ENCODE peak calls at places on chromosomes 11 and 22, in five cellular contexts. N is midbrain; G is effector memory CD8-positive, alpha-beta T cell; Z is nucleus accumbens; T is activated CD4-positive, alpha-beta T cell treated with anti-CD3 and anti-CD28 coated beads for 48 hours. L is an unnamed sample.
A peak's percentile ranks its signal among the peaks of the same experiment; 100 is the strongest.

GRCh38 chr11:8267831-8268529 is 4.3 kb upstream of the LMO1 start:
- DNase-seq in T (peak; percentile 21), G (no peak), Z (no peak), N (no peak), L (no peak)

GRCh38 chr11:94731921-94732601 is 36.1 kb upstream of the AMOTL1 start:
- DNase-seq in G (no peak), T (no peak), N (no peak), Z (no peak), L (no peak)

GRCh38 chr22:32837142-32837541 is 35.6 kb downstream of the TIMP3 start:
- DNase-seq in N (no peak), Z (no peak), T (no peak), G (no peak), L (no peak)

GRCh38 chr22:31753005-31753633 is 700 bp upstream of the DEPDC5 start:
- DNase-seq in Z (peak; percentile 19), T (peak; percentile 17), N (no peak), G (no peak), L (peak; percentile 30)

GRCh38 chr11:73198677-73199076 is 19.4 kb upstream of the P2RY2 start:
- DNase-seq in Z (no peak), G (no peak), T (no peak), N (no peak), L (no peak)

GRCh38 chr11:9120659-9121350 is 29.4 kb upstream of the SCUBE2 start:
- DNase-seq in N (no peak), G (no peak), Z (no peak), T (no peak), L (no peak)

GRCh38 chr11:75526192-75526541 is 426 bp upstream of the GDPD5 start:
- DNase-seq in Z (no peak), N (no peak), G (no peak), T (no peak), L (no peak)

GRCh38 chr11:5719703-5720495 is 16.3 kb upstream of the OR56B1 start:
- DNase-seq in T (no peak), G (no peak), Z (no peak), N (no peak), L (no peak)

GRCh38 chr11:2091112-2091746 is 48.0 kb downstream of the IGF2 start:
- DNase-seq in T (no peak), N (no peak), Z (no peak), G (no peak), L (no peak)